ENCODE peak calls at places on chromosome X, in nine cellular contexts. Y is stimulated activated CD4-positive, alpha-beta T cell treated with anti-CD3 and anti-CD28 coated beads, Interleukin-15, amount 100 ng/mL, for 1 hour; L is OCI-LY7; Z is fibroblast of mammary gland; A is posterior cingulate gyrus; W is T47D; G is psoas muscle; X is iPS DF 19.7; O is NCI-H446. B is an unnamed sample.

GRCh38 chrX:103446665-103447302 is 70.4 kb downstream of the BEX3 start:
- DNase-seq in Y (no peak), L (no peak), Z (no peak), A (no peak), W (no peak), G (no peak), X (no peak), O (no peak), B (peak)

GRCh38 chrX:72054776-72055495 is 76.8 kb downstream of the RTL5 start:
- DNase-seq in Y (no peak), L (no peak), Z (no peak), A (peak), W (no peak), G (no peak), X (no peak), O (no peak), B (no peak)

GRCh38 chrX:17917945-17918577 is 57.0 kb upstream of the RAI2 start:
- DNase-seq in Y (no peak), L (no peak), Z (no peak), A (no peak), W (no peak), G (no peak), X (no peak), O (no peak), B (no peak)

GRCh38 chrX:136065044-136065671 is 79.9 kb downstream of the SLC9A6 start:
- DNase-seq in Y (no peak), L (no peak), Z (peak), A (peak), W (no peak), G (peak), X (no peak), O (no peak), B (peak)

GRCh38 chrX:151702741-151703352 is 7.6 kb downstream of the PRRG3 start:
- DNase-seq in Y (no peak), L (no peak), Z (no peak), A (no peak), W (no peak), G (no peak), X (no peak), O (no peak), B (no peak)

GRCh38 chrX:115322375-115322774 is 32.9 kb downstream of the LUZP4 start:
- DNase-seq in Y (no peak), L (no peak), Z (no peak), A (no peak), W (no peak), G (no peak), X (no peak), O (no peak), B (no peak)

GRCh38 chrX:130079824-130080406 is 30.4 kb downstream of the ELF4 start:
- DNase-seq in Y (peak), L (peak), Z (peak), A (no peak), W (peak), G (peak), X (no peak), O (peak), B (peak)

GRCh38 chrX:106917830-106918500 is 2.2 kb upstream of the CLDN2 start:
- DNase-seq in Y (no peak), L (no peak), Z (peak), A (no peak), W (no peak), G (no peak), X (no peak), O (no peak), B (peak)

GRCh38 chrX:10633722-10634121 is 13.3 kb upstream of the MID1 start:
- DNase-seq in Y (no peak), L (no peak), Z (peak), A (no peak), W (no peak), G (no peak), X (no peak), O (no peak), B (peak)

GRCh38 chrX:10617964-10618342 is 2.4 kb downstream of the MID1 start:
- DNase-seq in Y (no peak), L (no peak), Z (peak), A (no peak), W (no peak), G (no peak), X (no peak), O (no peak), B (peak)

GRCh38 chrX:150898343-150899190 is at the start of gene CD99L2:
- DNase-seq in Y (peak), L (peak), Z (peak), A (peak), W (peak), G (peak), X (no peak), O (peak), B (peak)

GRCh38 chrX:107360788-107361360 is 88.6 kb upstream of the FRMPD3 start:
- DNase-seq in Y (no peak), L (no peak), Z (no peak), A (no peak), W (no peak), G (no peak), X (no peak), O (no peak), B (no peak)

GRCh38 chrX:630007-630921 is at the start of gene SHOX:
- DNase-seq in Y (no peak), L (no peak), Z (no peak), A (no peak), W (no peak), G (peak), X (no peak), O (no peak), B (no peak)

GRCh38 chrX:155611302-155611701 is 1.4 kb downstream of the TMLHE start:
- DNase-seq in Y (no peak), L (no peak), Z (no peak), A (no peak), W (no peak), G (no peak), X (no peak), O (no peak), B (peak)

GRCh38 chrX:149114001-149114400 is 391.1 kb downstream of the IDS start:
- DNase-seq in Y (no peak), L (no peak), Z (no peak), A (no peak), W (no peak), G (peak), X (no peak), O (no peak), B (no peak)

GRCh38 chrX:64842492-64842891 is 133.8 kb downstream of the ZC4H2 start:
- DNase-seq in Y (no peak), L (peak), Z (no peak), A (no peak), W (no peak), G (no peak), X (no peak), O (no peak), B (no peak)

GRCh38 chrX:3582421-3582820 is 131.0 kb downstream of the PRKX start:
- DNase-seq in Y (no peak), L (no peak), Z (peak), A (no peak), W (no peak), G (no peak), X (no peak), O (no peak), B (no peak)

GRCh38 chrX:49071877-49072711 is 1.7 kb downstream of the PRAF2 start:
- DNase-seq in Y (no peak), L (no peak), Z (peak), A (peak), W (no peak), G (peak), X (no peak), O (no peak), B (peak)

GRCh38 chrX:48540015-48540350 is 469 bp downstream of the TBC1D25 start:
- DNase-seq in Y (peak), L (no peak), Z (peak), A (peak), W (peak), G (no peak), X (no peak), O (no peak), B (peak)

GRCh38 chrX:65601530-65602281 is 65.7 kb upstream of the MSN start:
- DNase-seq in Y (peak), L (peak), Z (peak), A (no peak), W (no peak), G (peak), X (no peak), O (no peak), B (peak)

GRCh38 chrX:19613645-19614323 is 98.5 kb upstream of the MAP3K15 start:
- DNase-seq in Y (no peak), L (no peak), Z (no peak), A (no peak), W (no peak), G (peak), X (no peak), O (peak), B (no peak)

GRCh38 chrX:40068048-40068447 is 29.7 kb downstream of the BCOR start:
- DNase-seq in Y (no peak), L (no peak), Z (peak), A (no peak), W (no peak), G (no peak), X (no peak), O (no peak), B (peak)

B was measured in GM23248.